ENCODE peak calls at places on chromosomes 5 and 9, in seven cellular contexts. One of them, this sample, is unnamed.

GRCh38 chr5:142492781-142493281 is 168.0 kb upstream of the SPRY4 start:
- DNase-seq in pulmonary artery endothelial cell: peak; percentile 15
- DNase-seq in brain microvascular endothelial cell: no peak
- DNase-seq in stimulated activated CD8-positive, alpha-beta memory T cell treated with anti-CD3 and anti-CD28 coated beads, Interleukin-7, amount 100 ng/mL, for 4 hours: no peak
- DNase-seq in CD4-positive, alpha-beta memory T cell: no peak
- DNase-seq in astrocyte: peak; percentile 29
- DNase-seq in SK-MEL-5: no peak
- DNase-seq in this sample: no peak

GRCh38 chr5:149730620-149731331 is 666 bp downstream of the PPARGC1B start:
- DNase-seq in CD4-positive, alpha-beta memory T cell: peak; percentile 62
- DNase-seq in pulmonary artery endothelial cell: no peak
- DNase-seq in stimulated activated CD8-positive, alpha-beta memory T cell treated with anti-CD3 and anti-CD28 coated beads, Interleukin-7, amount 100 ng/mL, for 4 hours: peak; percentile 45
- DNase-seq in astrocyte: peak; percentile 8
- DNase-seq in brain microvascular endothelial cell: peak; percentile 13
- DNase-seq in SK-MEL-5: peak; percentile 44
- DNase-seq in this sample: peak; percentile 84

GRCh38 chr9:20990867-20991266 is 40.6 kb downstream of the HACD4 start:
- DNase-seq in SK-MEL-5: no peak
- DNase-seq in CD4-positive, alpha-beta memory T cell: no peak
- DNase-seq in pulmonary artery endothelial cell: no peak
- DNase-seq in brain microvascular endothelial cell: no peak
- DNase-seq in astrocyte: no peak
- DNase-seq in stimulated activated CD8-positive, alpha-beta memory T cell treated with anti-CD3 and anti-CD28 coated beads, Interleukin-7, amount 100 ng/mL, for 4 hours: no peak
- DNase-seq in this sample: no peak

GRCh38 chr9:85900504-85901201 is 40.3 kb upstream of the NAA35 start:
- DNase-seq in pulmonary artery endothelial cell: peak; percentile 3
- DNase-seq in CD4-positive, alpha-beta memory T cell: no peak
- DNase-seq in astrocyte: peak; percentile 4
- DNase-seq in SK-MEL-5: peak; percentile 70
- DNase-seq in stimulated activated CD8-positive, alpha-beta memory T cell treated with anti-CD3 and anti-CD28 coated beads, Interleukin-7, amount 100 ng/mL, for 4 hours: no peak
- DNase-seq in brain microvascular endothelial cell: peak; percentile 46
- DNase-seq in this sample: peak; percentile 24

GRCh38 chr9:68955281-68955680 is 58.6 kb downstream of the PRKACG start:
- DNase-seq in pulmonary artery endothelial cell: no peak
- DNase-seq in CD4-positive, alpha-beta memory T cell: no peak
- DNase-seq in brain microvascular endothelial cell: no peak
- DNase-seq in stimulated activated CD8-positive, alpha-beta memory T cell treated with anti-CD3 and anti-CD28 coated beads, Interleukin-7, amount 100 ng/mL, for 4 hours: no peak
- DNase-seq in astrocyte: no peak
- DNase-seq in SK-MEL-5: peak; percentile 61
- DNase-seq in this sample: no peak

GRCh38 chr5:38532165-38532669 is 24.2 kb downstream of the LIFR start:
- DNase-seq in brain microvascular endothelial cell: no peak
- DNase-seq in astrocyte: no peak
- DNase-seq in pulmonary artery endothelial cell: no peak
- DNase-seq in SK-MEL-5: no peak
- DNase-seq in CD4-positive, alpha-beta memory T cell: no peak
- DNase-seq in stimulated activated CD8-positive, alpha-beta memory T cell treated with anti-CD3 and anti-CD28 coated beads, Interleukin-7, amount 100 ng/mL, for 4 hours: no peak
- DNase-seq in this sample: no peak

GRCh38 chr9:18347381-18348084 is 126.4 kb upstream of the ADAMTSL1 start:
- DNase-seq in SK-MEL-5: no peak
- DNase-seq in stimulated activated CD8-positive, alpha-beta memory T cell treated with anti-CD3 and anti-CD28 coated beads, Interleukin-7, amount 100 ng/mL, for 4 hours: no peak
- DNase-seq in brain microvascular endothelial cell: no peak
- DNase-seq in CD4-positive, alpha-beta memory T cell: no peak
- DNase-seq in astrocyte: peak; percentile 16
- DNase-seq in pulmonary artery endothelial cell: no peak
- DNase-seq in this sample: no peak

GRCh38 chr5:68771747-68772146 is 322.1 kb upstream of the SLC30A5 start:
- DNase-seq in CD4-positive, alpha-beta memory T cell: no peak
- DNase-seq in SK-MEL-5: no peak
- DNase-seq in astrocyte: no peak
- DNase-seq in pulmonary artery endothelial cell: no peak
- DNase-seq in stimulated activated CD8-positive, alpha-beta memory T cell treated with anti-CD3 and anti-CD28 coated beads, Interleukin-7, amount 100 ng/mL, for 4 hours: no peak
- DNase-seq in brain microvascular endothelial cell: no peak
- DNase-seq in this sample: no peak

GRCh38 chr9:115891929-115892328 is 261.7 kb upstream of the PAPPA start:
- DNase-seq in pulmonary artery endothelial cell: no peak
- DNase-seq in astrocyte: peak; percentile 82
- DNase-seq in stimulated activated CD8-positive, alpha-beta memory T cell treated with anti-CD3 and anti-CD28 coated beads, Interleukin-7, amount 100 ng/mL, for 4 hours: no peak
- DNase-seq in brain microvascular endothelial cell: peak; percentile 14
- DNase-seq in SK-MEL-5: no peak
- DNase-seq in CD4-positive, alpha-beta memory T cell: no peak
- DNase-seq in this sample: no peak

GRCh38 chr5:78361226-78361993 is 993 bp downstream of the SCAMP1 start:
- DNase-seq in CD4-positive, alpha-beta memory T cell: no peak
- DNase-seq in astrocyte: peak; percentile 68
- DNase-seq in pulmonary artery endothelial cell: peak; percentile 47
- DNase-seq in stimulated activated CD8-positive, alpha-beta memory T cell treated with anti-CD3 and anti-CD28 coated beads, Interleukin-7, amount 100 ng/mL, for 4 hours: no peak
- DNase-seq in brain microvascular endothelial cell: peak; percentile 37
- DNase-seq in SK-MEL-5: peak; percentile 36
- DNase-seq in this sample: peak; percentile 21

GRCh38 chr9:38641985-38642864 is 21.8 kb upstream of the ANKRD18A start:
- DNase-seq in pulmonary artery endothelial cell: peak; percentile 8
- DNase-seq in CD4-positive, alpha-beta memory T cell: no peak
- DNase-seq in astrocyte: peak; percentile 22
- DNase-seq in stimulated activated CD8-positive, alpha-beta memory T cell treated with anti-CD3 and anti-CD28 coated beads, Interleukin-7, amount 100 ng/mL, for 4 hours: no peak
- DNase-seq in SK-MEL-5: peak; percentile 59
- DNase-seq in brain microvascular endothelial cell: peak; percentile 58
- DNase-seq in this sample: peak; percentile 14

GRCh38 chr5:77758141-77758938 is 17.8 kb downstream of the TBCA start:
- DNase-seq in CD4-positive, alpha-beta memory T cell: no peak
- DNase-seq in stimulated activated CD8-positive, alpha-beta memory T cell treated with anti-CD3 and anti-CD28 coated beads, Interleukin-7, amount 100 ng/mL, for 4 hours: no peak
- DNase-seq in pulmonary artery endothelial cell: no peak
- DNase-seq in brain microvascular endothelial cell: no peak
- DNase-seq in astrocyte: no peak
- DNase-seq in SK-MEL-5: no peak
- DNase-seq in this sample: no peak

This sample was measured in DND-41.